ENCODE peak calls at places on chromosomes 4 and X, in five cellular contexts. H is T-helper 2 cell; N is activated CD4-positive, alpha-beta T cell treated with anti-CD3 and anti-CD28 coated beads, Interleukin-2, amount 50 U/mL, for 1 hour; A is NCI-H774; L is CD14-positive monocyte. I is an unnamed sample.

GRCh38 chr4:133464311-133464710 is 315.2 kb downstream of the PCDH10 start:
- DNase-seq in A (no peak), H (no peak), L (no peak), N (no peak), I (no peak)

GRCh38 chrX:114037515-114037914 is 546.4 kb upstream of the HTR2C start:
- DNase-seq in N (no peak), H (no peak), L (no peak), A (no peak), I (no peak)

GRCh38 chr4:61406677-61407076 is 206.6 kb downstream of the ADGRL3 start:
- DNase-seq in H (no peak), N (no peak), A (peak; percentile 11), L (no peak), I (no peak)

GRCh38 chrX:137982791-137983190 is 416.9 kb downstream of the ZIC3 start:
- DNase-seq in L (no peak), H (no peak), N (no peak), A (peak; percentile 7), I (no peak)

GRCh38 chr4:39855909-39856512 is 121.7 kb downstream of the PDS5A start:
- DNase-seq in L (no peak), A (no peak), N (no peak), H (no peak), I (no peak)

GRCh38 chr4:38368612-38369011 is 295.4 kb upstream of the KLF3 start:
- DNase-seq in L (peak; percentile 56), A (no peak), H (no peak), N (no peak), I (no peak)

GRCh38 chrX:110146521-110146920 is 143.6 kb downstream of the TMEM164 start:
- DNase-seq in L (no peak), H (peak; percentile 12), A (peak; percentile 17), N (no peak), I (no peak)

GRCh38 chr4:168815373-168816345 is 194.4 kb downstream of the CBR4 start:
- DNase-seq in N (no peak), A (no peak), L (no peak), H (no peak), I (no peak)

GRCh38 chr4:3447431-3448395 is 5.9 kb downstream of the HGFAC start:
- DNase-seq in H (no peak), N (no peak), L (no peak), A (no peak), I (no peak)

GRCh38 chr4:113474017-113474416 is 287.5 kb downstream of the CAMK2D start:
- DNase-seq in A (no peak), N (no peak), H (no peak), L (no peak), I (no peak)

GRCh38 chr4:139630991-139631390 is 34.6 kb upstream of the MGST2 start:
- DNase-seq in N (no peak), H (no peak), A (no peak), L (no peak), I (no peak)

GRCh38 chrX:142233400-142233799 is 28.3 kb upstream of the MAGEC2 start:
- DNase-seq in N (no peak), L (no peak), H (no peak), A (no peak), I (no peak)

GRCh38 chr4:123017636-123018390 is 95.4 kb upstream of the NUDT6 start:
- DNase-seq in H (no peak), N (no peak), L (no peak), A (no peak), I (no peak)

GRCh38 chr4:17504081-17504480 is 7.8 kb downstream of the QDPR start:
- DNase-seq in N (no peak), A (no peak), H (no peak), L (no peak), I (no peak)

GRCh38 chrX:137749282-137749681 is 183.4 kb downstream of the ZIC3 start:
- DNase-seq in N (no peak), A (no peak), H (no peak), L (no peak), I (no peak)

GRCh38 chrX:148947399-148948025 is 447.1 kb downstream of the AFF2 start:
- DNase-seq in L (no peak), A (no peak), N (no peak), H (no peak), I (no peak)

GRCh38 chr4:87069037-87069742 is 134.4 kb downstream of the AFF1 start:
- DNase-seq in L (no peak), A (no peak), H (no peak), N (no peak), I (no peak)

GRCh38 chr4:82901129-82901718 is 689 bp downstream of the THAP9 start:
- DNase-seq in A (no peak), L (no peak), H (no peak), N (no peak), I (no peak)

GRCh38 chr4:2799444-2799911 is 6.6 kb downstream of the SH3BP2 start:
- DNase-seq in N (no peak), H (no peak), A (no peak), L (peak; percentile 67), I (no peak)

GRCh38 chr4:87192155-87192919 is 28.1 kb downstream of the KLHL8 start:
- DNase-seq in H (no peak), N (no peak), A (no peak), L (no peak), I (no peak)